ENCODE peak calls at places on chromosomes 16 and 17, in six cellular contexts. P is stomach; N is CD8-positive, alpha-beta T cell; M is BE2C; I is SK-N-SH; U is OCI-LY7. C is an unnamed sample. For H3K4me1 and H3K9me3, the result is how much of the 10 kb centered on the place peaks cover.

GRCh38 chr16:23225634-23226033 is 43.1 kb downstream of the SCNN1G start:
- DNase-seq in P (no peak), N (no peak), M (no peak), I (no peak), U (no peak), C (no peak)

GRCh38 chr17:78231991-78232759 is 744 bp downstream of the TMEM235 start:
- DNase-seq in P (no peak), N (no peak), M (no peak), I (peak), U (no peak), C (no peak)

GRCh38 chr16:81424761-81425160 is 19.8 kb upstream of the CMIP start:
- DNase-seq in P (no peak), N (no peak), M (no peak), I (no peak), U (peak), C (no peak)

GRCh38 chr17:73215414-73215813 is 22.6 kb downstream of the COG1 start:
- DNase-seq in P (no peak), N (no peak), M (no peak), I (no peak), U (peak), C (no peak)

GRCh38 chr16:54171855-54172537 is 114.6 kb downstream of the IRX3 start:
- DNase-seq in P (no peak), N (no peak), M (no peak), I (no peak), U (no peak), C (no peak)

GRCh38 chr17:73838815-73839214 is 194.6 kb upstream of the SDK2 start:
- DNase-seq in P (no peak), N (no peak), M (peak), I (peak), U (no peak), C (no peak)

GRCh38 chr16:57848181-57848580 is 45.9 kb upstream of the KIFC3 start:
- DNase-seq in P (no peak), N (no peak), M (no peak), I (no peak), U (no peak), C (no peak)

GRCh38 chr16:77763994-77764393 is 24.4 kb upstream of the VAT1L start:
- DNase-seq in P (no peak), N (no peak), M (no peak), I (no peak), U (no peak), C (no peak)

GRCh38 chr17:64357191-64357981 is 33.3 kb downstream of the PECAM1 start:
- DNase-seq in P (no peak), N (no peak), M (no peak), I (no peak), U (no peak), C (no peak)

GRCh38 chr16:54633943-54634362 is 296.7 kb upstream of the IRX5 start:
- DNase-seq in P (peak), N (no peak), M (peak), I (no peak), U (peak), C (no peak)

GRCh38 chr16:30982548-30983288 is 2.3 kb upstream of the HSD3B7 start:
- DNase-seq in P (no peak), N (no peak), M (no peak), I (no peak), U (no peak), C (no peak)

GRCh38 chr17:47810200-47810821 is 11.3 kb downstream of the OSBPL7 start:
- DNase-seq in P (peak), N (no peak), M (peak), I (no peak), U (no peak), C (peak)

GRCh38 chr17:77002103-77003045 is 134.2 kb downstream of the MGAT5B start:
- DNase-seq in P (no peak), N (no peak), M (peak), I (peak), U (no peak), C (no peak)

GRCh38 chr17:72534776-72535175 is 414.0 kb downstream of the SOX9 start:
- DNase-seq in P (no peak), N (no peak), M (no peak), I (no peak), U (no peak), C (no peak)

GRCh38 chr16:85168732-85169256 is 56.5 kb upstream of the CIBAR2 start:
- DNase-seq in P (no peak), N (no peak), M (peak), I (peak), U (no peak), C (peak)

GRCh38 chr16:27209591-27209990 is 6.3 kb downstream of the KDM8 start:
- DNase-seq in P (no peak), N (no peak), M (no peak), I (no peak), U (no peak), C (no peak)

GRCh38 chr17:68572138-68572842 is 28.9 kb downstream of the FAM20A start:
- DNase-seq in P (no peak), N (no peak), M (no peak), I (no peak), U (no peak), C (no peak)

DNA sequence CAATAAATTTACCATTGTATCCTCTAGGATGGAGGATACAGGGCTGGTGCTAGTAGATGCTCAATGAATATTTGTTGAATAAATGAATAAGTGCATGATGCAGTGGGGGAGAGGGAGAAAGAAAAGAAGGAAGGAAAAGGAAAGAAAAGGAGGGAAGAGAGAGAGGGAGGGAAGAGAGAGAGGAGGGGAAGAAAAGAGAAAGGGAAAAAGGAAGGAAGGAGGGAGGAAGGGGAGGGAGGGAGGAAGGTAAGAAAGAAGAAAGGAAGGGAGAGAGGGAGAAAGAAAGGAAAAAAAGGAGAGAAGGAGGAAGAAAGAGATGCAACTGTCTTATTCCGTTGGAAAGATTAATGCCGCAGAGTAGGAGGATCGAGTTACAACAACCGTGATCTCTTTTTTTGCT is 30.4 kb downstream of the HSBP1 start:
- DNase-seq in P (no peak), N (no peak), M (no peak), I (no peak), U (no peak), C (no peak)
- H3K4me1 ChIP-seq in P (under half), N (under half), M (under half), I (under half), U (under half), C (under half)

DNA sequence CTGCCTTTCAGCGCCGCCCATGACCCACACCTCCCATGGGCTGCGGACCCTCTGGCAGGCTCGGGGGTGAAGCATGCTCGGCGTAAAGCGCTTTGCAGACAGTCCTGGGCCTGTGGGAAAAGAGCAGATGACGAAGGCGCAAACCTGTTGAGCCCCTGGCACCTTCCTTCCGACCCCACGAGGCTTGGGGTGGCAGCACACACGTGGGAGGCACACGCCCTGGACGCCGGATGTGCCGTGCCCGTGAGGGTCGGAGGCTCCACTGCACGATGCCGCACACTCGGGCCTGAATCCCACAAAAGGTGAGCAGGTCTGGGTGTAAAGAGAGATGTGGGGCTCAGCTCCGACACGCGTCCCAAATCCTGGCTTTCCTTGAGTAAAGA is 71.1 kb downstream of the LMF1 start:
- DNase-seq in P (no peak), N (no peak), M (no peak), I (no peak), U (no peak), C (no peak)
- TF ChIP-seq CTCF in P (no peak), N (no peak), M (no peak), I (no peak), U (no peak), C (no peak)

GRCh38 chr17:81073967-81074366 is 39.0 kb downstream of the BAIAP2 start:
- DNase-seq in P (no peak), N (no peak), M (no peak), I (no peak), U (no peak), C (no peak)

GRCh38 chr17:81075307-81075706 is 40.4 kb downstream of the BAIAP2 start:
- DNase-seq in P (no peak), N (no peak), M (no peak), I (no peak), U (no peak), C (no peak)

GRCh38 chr17:81074875-81075274 is 39.9 kb downstream of the BAIAP2 start:
- DNase-seq in P (no peak), N (no peak), M (no peak), I (no peak), U (no peak), C (no peak)

GRCh38 chr17:81076097-81076754 is 41.3 kb downstream of the BAIAP2 start:
- DNase-seq in P (no peak), N (no peak), M (peak), I (peak), U (no peak), C (no peak)

DNA sequence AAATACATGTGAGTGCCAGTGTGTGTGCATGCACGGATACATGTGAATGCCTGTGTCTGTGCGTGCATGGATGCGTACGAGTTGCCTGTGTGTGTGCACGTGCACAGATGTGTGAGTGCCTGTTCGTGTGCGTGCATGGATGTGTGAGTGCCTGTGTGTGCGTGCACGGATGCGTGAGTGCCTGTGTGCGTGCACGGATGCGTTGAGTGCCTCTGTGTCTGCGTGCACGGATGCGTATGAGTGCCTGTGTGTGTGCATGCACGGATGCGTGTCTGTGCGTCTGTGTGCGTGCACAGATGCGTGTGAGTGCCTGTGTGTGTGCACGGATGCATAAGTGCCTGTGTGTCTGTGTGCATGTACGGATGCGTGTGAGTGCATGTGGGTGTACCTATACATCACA is 39.5 kb downstream of the BAIAP2 start:
- DNase-seq in P (no peak), N (no peak), M (no peak), I (no peak), U (no peak), C (no peak)
- H3K9me3 ChIP-seq in P (under half), N (under half), M (under half), I (under half), U (under half), C (under half)

GRCh38 chr17:1593630-1593931 is 31.0 kb upstream of the PITPNA start:
- DNase-seq in P (no peak), N (no peak), M (no peak), I (no peak), U (no peak), C (no peak)
- H3K4me1 ChIP-seq in P (under half), N (under half), M (under half), I (under half), U (under half), C (under half)

GRCh38 chr17:16456770-16457316 is 35.1 kb downstream of the LRRC75A start:
- DNase-seq in P (no peak), N (no peak), M (peak), I (peak), U (no peak), C (no peak)
- TF ChIP-seq CTCF in P (no peak), N (no peak), M (peak), I (no peak), U (no peak), C (no peak)

DNA sequence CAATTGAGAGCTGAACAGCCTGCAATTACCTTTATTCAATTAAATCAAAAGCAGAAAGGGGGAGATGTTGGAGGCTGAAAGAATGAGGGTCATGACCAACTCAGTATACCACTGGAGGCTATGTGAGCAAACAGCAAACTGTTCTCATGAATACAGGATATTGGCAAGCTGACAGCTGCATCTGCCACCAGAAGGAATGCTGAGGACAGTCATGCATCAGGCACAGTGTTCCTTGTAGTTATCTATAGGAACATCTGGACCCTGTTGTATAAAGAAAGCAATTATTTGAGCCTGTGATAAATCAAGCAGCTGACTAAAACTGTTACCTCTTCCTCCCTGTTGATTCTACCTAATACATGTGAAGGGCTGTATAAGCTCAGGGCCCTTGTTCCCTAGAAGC is 2064.6 kb downstream of the TP53TG3F start:
- DNase-seq in P (no peak), N (no peak), M (no peak), I (no peak), U (no peak), C (no peak)
- H3K9me3 ChIP-seq in P (under half), N (under half), M (under half), I (under half), U (under half), C (half or more)

GRCh38 chr17:82948081-82948511 is 108.3 kb upstream of the ZNF750 start:
- DNase-seq in P (no peak), N (no peak), M (no peak), I (no peak), U (no peak), C (no peak)

GRCh38 chr17:82947051-82947991 is 107.5 kb upstream of the ZNF750 start:
- DNase-seq in P (no peak), N (no peak), M (no peak), I (no peak), U (no peak), C (peak)

GRCh38 chr17:82949984-82950383 is 110.2 kb upstream of the ZNF750 start:
- DNase-seq in P (no peak), N (no peak), M (no peak), I (no peak), U (no peak), C (no peak)

GRCh38 chr17:82949361-82949760 is 109.5 kb upstream of the ZNF750 start:
- DNase-seq in P (no peak), N (no peak), M (no peak), I (no peak), U (no peak), C (no peak)

DNA sequence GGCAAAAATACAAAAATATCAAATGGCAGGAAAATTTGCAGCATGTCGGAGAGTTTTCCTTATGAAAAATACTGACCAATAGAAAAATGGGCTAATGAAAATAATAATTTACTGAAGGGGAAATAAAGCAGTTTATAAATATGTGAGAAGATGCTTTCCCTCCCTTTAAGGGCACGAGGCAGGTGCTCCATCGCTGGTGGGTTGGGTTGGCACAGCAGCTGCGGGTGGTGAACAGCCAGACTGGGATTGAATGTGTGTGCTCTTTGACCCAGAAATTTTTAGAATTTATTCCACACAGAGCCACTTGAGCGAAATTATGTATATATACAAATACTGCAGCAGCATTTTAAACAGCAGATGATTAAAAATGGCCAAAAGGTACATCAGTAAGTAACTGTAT is 109.1 kb upstream of the ZNF750 start:
- DNase-seq in P (no peak), N (no peak), M (no peak), I (no peak), U (no peak), C (no peak)
- H3K4me1 ChIP-seq in P (under half), N (under half), M (under half), I (under half), U (under half), C (under half)

GRCh38 chr17:44947461-44948314 is at the start of gene KIF18B:
- DNase-seq in P (peak), N (peak), M (peak), I (peak), U (peak), C (peak)
- TF ChIP-seq CTCF in P (no peak), N (no peak), M (peak), I (no peak), U (peak), C (no peak)

GRCh38 chr16:35142809-35143192 is 1683.4 kb downstream of the TP53TG3F start:
- DNase-seq in P (no peak), N (no peak), M (no peak), I (no peak), U (no peak), C (peak)
- H3K9me3 ChIP-seq in P (under half), N (under half), M (under half), I (under half), U (under half), C (half or more)

DNA sequence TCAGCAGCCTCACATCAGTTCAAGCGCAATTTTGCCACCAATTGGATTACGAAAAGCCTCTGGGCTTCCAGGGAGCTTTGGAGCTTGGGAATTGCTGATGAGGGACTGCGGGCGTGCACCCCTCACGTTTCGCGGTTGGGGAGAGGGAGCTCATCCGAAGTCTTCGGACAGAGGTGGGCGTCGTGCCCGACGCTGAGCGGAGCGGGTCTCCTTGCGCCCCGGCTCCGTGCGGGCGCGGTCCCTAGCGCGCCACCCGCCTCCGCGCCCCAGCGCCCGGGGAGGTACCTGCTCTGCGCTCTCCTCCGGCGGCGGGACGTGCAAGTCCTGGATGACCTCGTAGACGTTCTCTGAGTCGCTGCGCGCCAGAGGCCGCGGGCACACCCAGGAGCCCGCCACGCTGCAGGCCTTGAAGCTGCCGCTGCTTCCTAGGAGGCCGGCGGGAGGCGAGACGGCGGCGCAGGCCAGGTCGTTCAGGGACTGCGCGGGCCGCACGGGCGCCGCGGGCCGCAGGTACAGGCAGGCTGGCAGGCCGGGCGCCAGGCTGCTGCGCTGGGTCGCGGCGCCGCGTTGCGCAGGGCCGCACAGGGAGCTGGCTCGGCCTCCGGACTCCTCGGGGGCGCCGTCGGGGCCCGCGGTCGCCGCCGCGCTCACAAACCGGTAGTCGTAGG is 3.2 kb downstream of the ARHGAP27 start:
- DNase-seq in P (peak), N (no peak), M (no peak), I (no peak), U (no peak), C (no peak)
- H3K4me1 ChIP-seq in P (half or more), N (under half), M (under half), I (under half), U (under half), C (under half)